ENCODE peak calls at places on chromosomes 2 and 18, in four cellular contexts. Y, G, V and P are unnamed samples.

GRCh38 chr2:214543386-214543955 is 132.6 kb downstream of the VWC2L start:
- DNase-seq in Y (no peak), G (no peak), V (no peak), P (no peak)

GRCh38 chr18:62768172-62768943 is 53.0 kb downstream of the PHLPP1 start:
- DNase-seq in Y (no peak), G (no peak), V (no peak), P (no peak)

GRCh38 chr2:221958224-221958623 is 340.6 kb downstream of the PAX3 start:
- DNase-seq in Y (no peak), G (no peak), V (no peak), P (peak)

GRCh38 chr18:56709463-56709862 is 58.3 kb downstream of the WDR7 start:
- DNase-seq in Y (no peak), G (no peak), V (no peak), P (peak)

GRCh38 chr2:196177124-196177523 is 5.7 kb upstream of the STK17B start:
- DNase-seq in Y (no peak), G (no peak), V (no peak), P (no peak)

GRCh38 chr2:43714164-43714563 is 37.9 kb upstream of the C1GALT1C1L start:
- DNase-seq in Y (no peak), G (no peak), V (no peak), P (no peak)

GRCh38 chr2:32369222-32369621 is 12.4 kb downstream of the BIRC6 start:
- DNase-seq in Y (no peak), G (no peak), V (no peak), P (no peak)

GRCh38 chr18:56112013-56112749 is 524.2 kb upstream of the TCF4 start:
- DNase-seq in Y (no peak), G (no peak), V (no peak), P (no peak)

GRCh38 chr2:65576861-65577601 is 144.6 kb upstream of the SPRED2 start:
- DNase-seq in Y (no peak), G (no peak), V (no peak), P (peak)

GRCh38 chr2:2823061-2823753 is 492.1 kb upstream of the MYT1L start:
- DNase-seq in Y (no peak), G (no peak), V (no peak), P (no peak)

GRCh38 chr2:26901326-26902183 is 53.6 kb downstream of the DPYSL5 start:
- DNase-seq in Y (no peak), G (peak), V (peak), P (peak)

GRCh38 chr2:218991674-218992168 is 1.5 kb downstream of the CRYBA2 start:
- DNase-seq in Y (no peak), G (peak), V (no peak), P (peak)

GRCh38 chr2:173952267-173953046 is 12.7 kb downstream of the SP3 start:
- DNase-seq in Y (no peak), G (no peak), V (no peak), P (no peak)

GRCh38 chr2:201126308-201127127 is 10.6 kb downstream of the CFLAR start:
- DNase-seq in Y (no peak), G (no peak), V (no peak), P (peak)

GRCh38 chr2:9744256-9745004 is 98.8 kb upstream of the TAF1B start:
- DNase-seq in Y (no peak), G (no peak), V (no peak), P (no peak)

GRCh38 chr2:217058791-217059755 is 199.2 kb upstream of the TNP1 start:
- DNase-seq in Y (no peak), G (no peak), V (no peak), P (no peak)

GRCh38 chr2:226995625-226996041 is 159.8 kb downstream of the RHBDD1 start:
- DNase-seq in Y (no peak), G (no peak), V (peak), P (no peak)

GRCh38 chr2:226991663-226992062 is 155.8 kb downstream of the RHBDD1 start:
- DNase-seq in Y (no peak), G (no peak), V (no peak), P (no peak)

GRCh38 chr2:226999676-227000075 is 163.8 kb downstream of the RHBDD1 start:
- DNase-seq in Y (no peak), G (no peak), V (no peak), P (no peak)

GRCh38 chr2:226993171-226993570 is 157.3 kb downstream of the RHBDD1 start:
- DNase-seq in Y (no peak), G (no peak), V (no peak), P (no peak)

GRCh38 chr2:226994775-226995174 is 158.9 kb downstream of the RHBDD1 start:
- DNase-seq in Y (no peak), G (peak), V (no peak), P (no peak)
- TF ChIP-seq CTCF in Y (no peak), G (peak), V (no peak), P (peak)

DNA sequence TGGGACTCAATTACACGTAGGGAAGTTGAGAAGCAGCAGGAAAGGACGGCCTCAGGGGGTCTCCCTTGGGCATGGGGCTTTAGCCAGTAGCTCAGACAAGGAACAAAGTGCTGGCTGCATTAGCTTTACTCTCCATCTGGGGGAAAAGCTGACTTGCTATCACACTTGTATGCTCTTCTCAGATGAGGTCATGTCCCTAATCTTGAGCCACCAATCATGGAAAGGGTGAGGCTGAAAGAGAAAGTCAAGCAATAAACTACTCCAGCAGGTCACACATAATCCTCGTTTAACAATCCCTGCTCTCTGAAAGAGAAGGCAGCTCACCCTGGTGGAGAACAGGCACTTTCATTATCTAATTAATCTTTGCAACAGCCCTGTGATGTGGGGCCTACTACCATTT is 129.7 kb upstream of the CAPN13 start:
- DNase-seq in Y (no peak), G (no peak), V (no peak), P (peak)
- TF ChIP-seq CTCF in Y (no peak), G (no peak), V (no peak), P (peak)

GRCh38 chr2:70613510-70613909 is 59.9 kb upstream of the TGFA start:
- DNase-seq in Y (no peak), G (no peak), V (no peak), P (peak)
- TF ChIP-seq CTCF in Y (no peak), G (no peak), V (no peak), P (no peak)

DNA sequence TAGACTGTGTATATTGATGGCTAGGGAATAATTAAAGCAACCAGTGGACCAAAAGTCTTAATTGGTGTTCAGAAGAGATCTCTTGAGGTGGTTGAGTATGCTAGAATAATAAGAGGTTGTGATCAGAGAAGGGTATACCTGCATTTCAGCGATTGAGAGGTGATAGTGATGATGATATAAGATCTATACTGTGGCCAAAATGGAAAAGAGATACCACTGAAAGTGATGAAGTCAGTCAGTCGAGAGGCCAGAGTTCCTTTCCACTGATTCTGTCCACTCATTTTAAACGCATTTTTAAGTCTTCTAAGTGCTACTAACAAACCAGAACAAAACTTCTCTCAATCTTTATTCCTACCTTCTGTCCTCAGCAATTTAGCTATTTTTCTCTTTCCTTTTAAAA is 32.9 kb downstream of the ACTR3 start:
- DNase-seq in Y (no peak), G (no peak), V (no peak), P (no peak)
- TF ChIP-seq CTCF in Y (no peak), G (no peak), V (no peak), P (no peak)